ENCODE peak calls at places on chromosomes 2 and 18, in four cellular contexts. G, M, V and W are unnamed samples.

GRCh38 chr2:8225257-8225656 is 456.6 kb upstream of the ID2 start:
- DNase-seq in V (peak; percentile 33), G (no peak), M (no peak), W (no peak)

GRCh38 chr18:51164327-51165290 is 32.9 kb downstream of the MEX3C start:
- DNase-seq in V (no peak), M (no peak), G (no peak), W (peak; percentile 17)

GRCh38 chr2:39513641-39514094 is 76.6 kb upstream of the MAP4K3 start:
- DNase-seq in M (no peak), V (peak; percentile 69), G (peak; percentile 72), W (peak; percentile 98)

GRCh38 chr2:206603269-206603668 is 39.0 kb upstream of the FAM237A start:
- DNase-seq in G (no peak), M (no peak), V (no peak), W (no peak)

GRCh38 chr18:57780318-57781127 is 22.6 kb downstream of the ATP8B1 start:
- DNase-seq in G (no peak), V (no peak), M (no peak), W (peak; percentile 97)

GRCh38 chr2:112074506-112074905 is 19.4 kb downstream of the TMEM87B start:
- DNase-seq in G (no peak), M (no peak), V (no peak), W (no peak)

GRCh38 chr2:120402070-120402440 is 56.1 kb downstream of the INHBB start:
- DNase-seq in M (no peak), G (no peak), V (peak; percentile 11), W (no peak)

GRCh38 chr2:214135966-214136365 is 274.9 kb upstream of the VWC2L start:
- DNase-seq in G (no peak), V (no peak), M (no peak), W (no peak)

GRCh38 chr2:77807531-77808215 is 285.5 kb upstream of the LRRTM4 start:
- DNase-seq in G (no peak), V (no peak), M (no peak), W (peak; percentile 52)

GRCh38 chr2:238024986-238025385 is 35.8 kb upstream of the SCLY start:
- DNase-seq in G (no peak), M (no peak), V (no peak), W (no peak)

GRCh38 chr2:201795608-201796477 is 10.5 kb upstream of the CDK15 start:
- DNase-seq in V (peak; percentile 52), M (no peak), G (no peak), W (peak; percentile 73)

GRCh38 chr18:78492813-78493371 is 486.7 kb upstream of the SALL3 start:
- DNase-seq in G (no peak), M (no peak), V (no peak), W (no peak)

GRCh38 chr2:8395718-8396117 is 286.1 kb upstream of the ID2 start:
- DNase-seq in V (no peak), M (no peak), G (no peak), W (peak; percentile 77)

GRCh38 chr2:198100323-198100722 is 295.9 kb downstream of the PLCL1 start:
- DNase-seq in G (no peak), M (no peak), V (no peak), W (no peak)

GRCh38 chr2:55073278-55073677 is 23.0 kb upstream of the RTN4 start:
- DNase-seq in V (no peak), M (no peak), G (no peak), W (no peak)

GRCh38 chr2:25366629-25367028 is 24.9 kb upstream of the DNMT3A start:
- DNase-seq in G (no peak), V (no peak), M (no peak), W (no peak)

GRCh38 chr2:11539317-11540147 is 5.7 kb downstream of the GREB1 start:
- DNase-seq in G (no peak), V (peak; percentile 90), M (peak; percentile 76), W (no peak)

GRCh38 chr2:144914113-144914512 is 394.2 kb upstream of the ZEB2 start:
- DNase-seq in G (no peak), M (no peak), V (no peak), W (no peak)

GRCh38 chr2:141554810-141555209 is 576.0 kb downstream of the LRP1B start:
- DNase-seq in V (peak; percentile 17), G (no peak), M (no peak), W (peak; percentile 74)

GRCh38 chr2:215452725-215453124 is 16.9 kb upstream of the FN1 start:
- DNase-seq in V (no peak), G (no peak), M (no peak), W (no peak)

GRCh38 chr2:164621761-164622105 is 451 bp upstream of the GRB14 start:
- DNase-seq in G (no peak), V (no peak), M (no peak), W (no peak)

GRCh38 chr2:141021109-141021508 is 1109.7 kb downstream of the LRP1B start:
- DNase-seq in V (no peak), G (no peak), M (no peak), W (no peak)

GRCh38 chr2:151097118-151097517 is 164.5 kb downstream of the RBM43 start:
- DNase-seq in G (no peak), V (no peak), M (no peak), W (peak; percentile 34)

GRCh38 chr2:236874866-236875481 is 210.7 kb upstream of the COPS8 start:
- DNase-seq in V (no peak), M (no peak), G (no peak), W (no peak)

GRCh38 chr18:57660961-57661360 is 39.3 kb upstream of the NARS1 start:
- DNase-seq in G (no peak), V (no peak), M (no peak), W (no peak)

GRCh38 chr2:231128541-231128940 is 3.7 kb upstream of the HTR2B start:
- DNase-seq in G (no peak), M (no peak), V (no peak), W (no peak)

GRCh38 chr2:211823886-211824479 is 714.6 kb downstream of the ERBB4 start:
- DNase-seq in V (no peak), G (no peak), M (no peak), W (peak; percentile 18)

GRCh38 chr2:237141556-237141955 is 55.9 kb downstream of the COPS8 start:
- DNase-seq in G (no peak), M (no peak), V (peak; percentile 50), W (no peak)

GRCh38 chr2:53058526-53058925 is 709.1 kb upstream of the CHAC2 start:
- DNase-seq in G (no peak), M (no peak), V (no peak), W (no peak)

GRCh38 chr2:200585730-200586643 is at the start of gene AOX1:
- DNase-seq in G (peak; percentile 85), M (no peak), V (peak; percentile 84), W (peak; percentile 68)

GRCh38 chr2:104312684-104313083 is 541.2 kb upstream of the POU3F3 start:
- DNase-seq in V (no peak), M (no peak), G (no peak), W (no peak)

GRCh38 chr2:138452324-138452723 is 49.2 kb upstream of the SPOPL start:
- DNase-seq in V (no peak), G (no peak), M (no peak), W (no peak)

GRCh38 chr2:39640107-39640506 is 25.6 kb upstream of the TMEM178A start:
- DNase-seq in V (no peak), M (no peak), G (no peak), W (no peak)

GRCh38 chr2:230459213-230459612 is 43.2 kb downstream of the SP100 start:
- DNase-seq in G (no peak), V (no peak), M (no peak), W (no peak)

GRCh38 chr2:229611360-229611759 is 103.0 kb downstream of the DNER start:
- DNase-seq in V (no peak), G (no peak), M (no peak), W (no peak)

GRCh38 chr18:49672853-49673252 is 111.0 kb downstream of the LIPG start:
- DNase-seq in M (no peak), V (no peak), G (no peak), W (no peak)

GRCh38 chr2:200509227-200509607 is 651 bp downstream of the KCTD18 start:
- DNase-seq in G (no peak), V (no peak), M (no peak), W (no peak)

GRCh38 chr2:219628986-219629901 is 1.8 kb downstream of the SLC4A3 start:
- DNase-seq in V (peak; percentile 10), G (no peak), M (no peak), W (no peak)

GRCh38 chr2:219629976-219630695 is 2.7 kb downstream of the SLC4A3 start:
- DNase-seq in M (no peak), G (no peak), V (no peak), W (no peak)

GRCh38 chr2:219627105-219628100 is at the start of gene SLC4A3:
- DNase-seq in G (no peak), M (no peak), V (no peak), W (peak; percentile 32)

GRCh38 chr2:219626540-219626939 is 890 bp upstream of the SLC4A3 start:
- DNase-seq in M (no peak), G (no peak), V (peak; percentile 57), W (no peak)

GRCh38 chr2:219628235-219628985 is 980 bp downstream of the SLC4A3 start:
- DNase-seq in G (no peak), M (no peak), V (no peak), W (no peak)
- H3K4me3 ChIP-seq in G (no peak overlapping the region), M (no peak overlapping the region), V (peak overlapping the region; percentile 64), W (peak overlapping the region; percentile 54)

GRCh38 chr2:239711911-239712570 is 311.2 kb upstream of the HDAC4 start:
- DNase-seq in G (no peak), V (no peak), M (peak; percentile 22), W (no peak)

GRCh38 chr2:239714116-239714515 is 311.0 kb downstream of the NDUFA10 start:
- DNase-seq in M (peak; percentile 3), V (no peak), G (no peak), W (no peak)

GRCh38 chr2:239715202-239715601 is 309.9 kb downstream of the NDUFA10 start:
- DNase-seq in M (peak; percentile 35), G (no peak), V (no peak), W (no peak)

GRCh38 chr2:239710953-239711861 is 310.4 kb upstream of the HDAC4 start:
- DNase-seq in G (no peak), M (peak; percentile 28), V (no peak), W (no peak)

GRCh38 chr2:239712755-239713154 is 311.9 kb upstream of the HDAC4 start:
- DNase-seq in V (no peak), M (no peak), G (no peak), W (no peak)
- H3K9me3 ChIP-seq in V (no peaks in the 10 kb centered on the region), M (peaks cover 28% of the 10 kb centered on the region), G (no peaks in the 10 kb centered on the region), W (no peaks in the 10 kb centered on the region)

DNA sequence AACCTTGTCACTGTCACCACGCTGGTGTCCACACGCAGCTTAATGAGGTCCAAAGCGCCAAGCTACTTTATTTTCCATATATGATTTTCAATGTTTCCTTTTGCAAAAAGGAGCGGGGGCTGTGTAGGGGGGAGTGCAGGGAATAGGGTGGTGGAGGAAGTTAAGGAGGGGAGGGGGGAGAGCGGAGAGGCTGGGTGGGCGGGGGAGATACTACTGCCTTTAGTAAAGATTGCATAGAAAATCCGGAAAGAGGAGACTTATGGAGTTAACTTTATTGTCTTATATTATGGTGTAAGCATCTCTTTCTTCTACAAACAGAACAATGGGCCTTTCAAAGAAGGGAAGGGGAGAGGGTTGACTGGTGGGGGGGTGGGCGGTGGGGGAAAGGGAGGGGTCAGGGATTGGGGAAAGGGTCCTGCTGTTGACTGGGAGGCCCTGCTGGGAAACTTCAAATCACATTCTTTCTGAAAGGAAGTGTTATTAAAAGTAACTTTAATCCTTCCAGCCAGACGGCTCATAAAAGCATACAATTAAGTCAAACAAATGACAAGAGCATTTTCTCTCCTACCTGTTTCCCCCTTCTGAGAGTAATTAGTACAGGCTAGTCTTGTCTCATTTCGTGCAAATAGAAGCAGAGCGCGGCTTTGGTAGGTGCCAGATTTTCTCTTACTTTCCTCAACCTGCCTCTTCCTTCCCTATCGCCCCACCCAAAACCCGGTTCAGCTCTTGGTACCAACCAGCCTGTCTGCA is 2112.8 kb upstream of the PIK3C3 start:
- DNase-seq in M (no peak), G (no peak), V (no peak), W (peak; percentile 71)
- H3K4me3 ChIP-seq in M (no peak overlapping the region), G (no peak overlapping the region), V (peak overlapping the region; percentile 32), W (peak overlapping the region; percentile 54)

GRCh38 chr2:68605939-68606338 is 37.4 kb upstream of the PROKR1 start:
- DNase-seq in M (no peak), V (no peak), G (no peak), W (no peak)
- H3K9me3 ChIP-seq in M (no peaks in the 10 kb centered on the region), V (no peaks in the 10 kb centered on the region), G (no peaks in the 10 kb centered on the region), W (peaks cover 25% of the 10 kb centered on the region)